ENCODE peak calls at places on chromosomes 7 and 10, in ten cellular contexts. X is BJ; R is brain microvascular endothelial cell; W is A549; Z is cardiac muscle cell; D is CD8-positive, alpha-beta memory T cell; J is skeletal muscle cell; O is tibial nerve; A is thyroid gland; U is fibroblast of mammary gland. N is an unnamed sample.
A peak's percentile ranks its signal among the peaks of the same experiment; 100 is the strongest.

GRCh38 chr7:115499966-115500365 is 530.6 kb downstream of the TFEC start:
- DNase-seq in D (no peak), U (no peak), A (no peak), Z (no peak), W (no peak), J (no peak), R (peak; percentile 10), X (no peak), O (no peak), N (no peak)

GRCh38 chr7:75881436-75882095 is 2.7 kb downstream of the RHBDD2 start:
- DNase-seq in U (no peak), O (no peak), X (no peak), J (no peak), Z (no peak), W (no peak), R (no peak), A (no peak), D (no peak), N (no peak)

GRCh38 chr7:147722119-147722518 is 868.4 kb upstream of the C7orf33 start:
- DNase-seq in U (no peak), O (no peak), X (no peak), R (no peak), J (no peak), Z (no peak), W (no peak), A (no peak), D (no peak), N (no peak)

GRCh38 chr7:75734586-75735047 is 4.1 kb downstream of the HIP1 start:
- DNase-seq in Z (peak; percentile 34), U (peak; percentile 63), A (no peak), W (peak; percentile 84), J (no peak), R (peak; percentile 73), X (no peak), O (no peak), D (no peak), N (no peak)

GRCh38 chr7:63047061-63047460 is 951.6 kb upstream of the ZNF722 start:
- DNase-seq in W (no peak), O (no peak), U (no peak), A (no peak), D (no peak), X (no peak), Z (no peak), R (no peak), J (no peak), N (no peak)

GRCh38 chr7:131629203-131629871 is 72.9 kb upstream of the PODXL start:
- DNase-seq in D (no peak), Z (no peak), A (no peak), O (no peak), R (peak; percentile 71), X (no peak), J (no peak), U (peak; percentile 51), W (peak; percentile 41), N (no peak)

GRCh38 chr7:76393116-76394031 is 16.1 kb downstream of the SSC4D start:
- DNase-seq in X (peak; percentile 57), Z (peak; percentile 94), W (peak; percentile 91), O (peak; percentile 83), J (no peak), A (peak; percentile 96), R (peak; percentile 76), D (peak; percentile 88), U (peak; percentile 80), N (peak; percentile 96)

GRCh38 chr10:36336315-36336714 is 694.2 kb upstream of the FZD8 start:
- DNase-seq in Z (no peak), O (no peak), W (no peak), R (no peak), A (no peak), U (peak; percentile 14), X (peak; percentile 10), D (no peak), J (no peak), N (no peak)

GRCh38 chr10:69223028-69223342 is 2.9 kb downstream of the HKDC1 start:
- DNase-seq in U (no peak), J (no peak), D (no peak), O (no peak), X (no peak), R (no peak), Z (no peak), A (no peak), W (no peak), N (no peak)

GRCh38 chr10:69220510-69220909 is 378 bp downstream of the HKDC1 start:
- DNase-seq in D (no peak), O (no peak), J (no peak), X (no peak), Z (no peak), U (no peak), W (peak; percentile 23), A (peak; percentile 41), R (no peak), N (no peak)

GRCh38 chr10:69224862-69225657 is 4.9 kb downstream of the HKDC1 start:
- DNase-seq in A (no peak), X (no peak), Z (no peak), D (no peak), O (no peak), J (no peak), W (no peak), R (no peak), U (peak; percentile 13), N (no peak)

GRCh38 chr10:69220041-69220451 is at the start of gene HKDC1:
- DNase-seq in D (no peak), U (no peak), X (no peak), A (peak; percentile 90), W (peak; percentile 69), J (no peak), R (no peak), O (no peak), Z (no peak), N (peak; percentile 62)

DNA sequence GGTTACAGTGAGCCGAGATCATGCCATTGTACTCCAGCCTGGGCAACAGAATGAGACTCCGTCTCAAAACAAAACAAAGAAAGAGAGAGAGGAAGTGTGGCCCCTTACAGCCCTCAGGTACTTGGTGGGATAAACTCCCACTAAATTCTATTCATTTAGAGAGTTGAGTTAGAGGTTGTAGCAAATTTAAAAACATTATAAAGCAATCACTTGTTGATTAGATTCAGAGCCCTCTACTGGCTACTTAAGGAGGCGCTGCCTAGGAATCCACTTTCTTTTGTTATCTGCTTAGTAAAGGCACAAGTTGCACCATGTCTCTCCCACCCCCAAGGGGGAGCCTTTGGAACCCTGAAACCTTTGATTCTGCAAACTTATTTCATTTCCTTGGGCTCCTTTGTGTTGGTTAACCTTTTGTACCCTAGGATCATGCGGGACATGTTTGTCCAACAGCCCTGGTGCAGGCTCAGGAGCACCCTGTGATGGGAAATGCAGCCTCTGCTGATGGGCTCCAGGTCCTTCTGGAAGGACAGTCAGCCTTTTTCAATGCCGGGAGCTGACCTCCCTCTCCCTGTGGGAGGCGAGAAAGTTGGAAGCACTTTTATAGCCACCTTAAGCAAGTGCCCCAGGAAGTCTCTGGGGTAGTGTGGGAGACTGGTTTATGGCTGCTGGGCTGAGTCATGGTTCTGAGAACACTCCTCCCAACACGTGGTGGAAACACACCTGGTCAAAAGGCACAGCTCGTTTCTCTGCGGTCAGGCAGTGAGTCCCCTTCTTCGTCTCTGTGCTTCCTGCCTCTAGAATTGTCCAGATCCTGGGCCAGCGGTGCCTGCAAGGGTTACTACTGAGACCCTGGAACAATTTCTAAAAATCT is 2.3 kb downstream of the HKDC1 start:
- DNase-seq in J (peak; percentile 38), U (peak; percentile 64), X (no peak), R (peak; percentile 59), W (peak; percentile 73), O (peak; percentile 54), D (peak; percentile 54), Z (peak; percentile 58), A (peak; percentile 70), N (no peak)
- H3K4me3 ChIP-seq in J (no peak overlapping the region), U (no peak overlapping the region), X (no peak overlapping the region), R (no peak overlapping the region), W (peak overlapping the region; percentile 55), O (no peak overlapping the region), D (peak overlapping the region; percentile 28), Z (no peak overlapping the region), A (no peak overlapping the region), N (peak overlapping the region; percentile 23)

GRCh38 chr10:121608669-121609190 is 10.5 kb upstream of the FGFR2 start:
- DNase-seq in R (no peak), J (no peak), W (peak; percentile 34), Z (peak; percentile 59), O (no peak), X (no peak), D (no peak), U (no peak), A (peak; percentile 61), N (peak; percentile 71)
- H3K4me3 ChIP-seq in R (no peak overlapping the region), J (peak overlapping the region; percentile 32), W (peak overlapping the region; percentile 27), Z (peak overlapping the region; percentile 4), O (no peak overlapping the region), X (no peak overlapping the region), D (no peak overlapping the region), U (no peak overlapping the region), A (no peak overlapping the region), N (peak overlapping the region; percentile 26)

DNA sequence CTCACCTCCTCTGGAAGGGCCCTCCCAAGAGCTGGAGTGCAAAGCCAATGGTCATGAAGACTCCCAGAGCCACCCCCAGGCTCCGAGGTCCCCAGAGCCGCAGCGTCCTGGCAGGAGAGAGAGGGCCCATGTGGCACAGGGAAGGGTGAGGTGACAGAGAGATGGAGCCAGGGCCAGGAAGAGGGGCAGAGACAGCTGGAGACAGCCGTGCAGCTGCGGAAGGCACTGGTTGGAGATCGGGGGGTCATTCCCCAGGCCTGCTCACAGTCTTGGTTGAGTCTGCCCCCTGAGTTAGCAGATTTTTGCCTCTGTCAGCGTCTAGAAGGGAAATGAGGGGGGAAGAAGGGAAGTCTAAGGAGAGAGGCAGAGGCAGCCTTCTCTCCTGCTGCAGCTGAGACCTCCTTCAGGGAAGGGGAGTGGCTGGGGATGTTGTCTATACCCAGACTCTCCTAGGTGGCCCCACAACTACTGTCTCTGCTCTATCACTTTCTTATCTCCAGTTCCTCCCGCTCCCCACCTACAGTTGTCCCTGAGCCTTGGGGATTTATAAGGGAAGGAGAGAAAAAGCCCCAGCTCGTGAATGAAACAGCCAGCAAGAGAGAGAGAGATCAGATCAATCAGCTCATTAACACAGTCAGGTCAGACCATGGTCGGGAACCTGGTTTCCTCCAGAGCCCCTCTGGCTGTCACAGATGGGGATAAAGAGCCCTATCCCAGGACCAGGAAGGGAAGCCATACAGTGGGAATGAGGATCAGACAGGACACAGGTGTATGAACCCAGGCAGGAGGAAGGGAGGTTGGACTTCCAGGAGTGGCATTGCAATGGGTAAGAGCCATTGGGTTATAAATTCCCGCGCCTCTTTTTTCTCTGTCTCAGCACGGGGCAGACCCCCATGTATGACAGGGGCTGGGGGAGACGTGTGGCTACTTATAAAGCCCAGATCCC is 1.2 kb downstream of the GAL3ST4 start:
- DNase-seq in U (no peak), O (no peak), Z (no peak), R (no peak), X (no peak), J (no peak), D (no peak), W (no peak), A (no peak), N (peak; percentile 43)
- H3K4me3 ChIP-seq in U (no peak overlapping the region), O (no peak overlapping the region), Z (peak overlapping the region; percentile 5), R (no peak overlapping the region), X (peak overlapping the region; percentile 42), J (peak overlapping the region; percentile 49), D (peak overlapping the region; percentile 82), W (no peak overlapping the region), A (no peak overlapping the region), N (no peak overlapping the region)

DNA sequence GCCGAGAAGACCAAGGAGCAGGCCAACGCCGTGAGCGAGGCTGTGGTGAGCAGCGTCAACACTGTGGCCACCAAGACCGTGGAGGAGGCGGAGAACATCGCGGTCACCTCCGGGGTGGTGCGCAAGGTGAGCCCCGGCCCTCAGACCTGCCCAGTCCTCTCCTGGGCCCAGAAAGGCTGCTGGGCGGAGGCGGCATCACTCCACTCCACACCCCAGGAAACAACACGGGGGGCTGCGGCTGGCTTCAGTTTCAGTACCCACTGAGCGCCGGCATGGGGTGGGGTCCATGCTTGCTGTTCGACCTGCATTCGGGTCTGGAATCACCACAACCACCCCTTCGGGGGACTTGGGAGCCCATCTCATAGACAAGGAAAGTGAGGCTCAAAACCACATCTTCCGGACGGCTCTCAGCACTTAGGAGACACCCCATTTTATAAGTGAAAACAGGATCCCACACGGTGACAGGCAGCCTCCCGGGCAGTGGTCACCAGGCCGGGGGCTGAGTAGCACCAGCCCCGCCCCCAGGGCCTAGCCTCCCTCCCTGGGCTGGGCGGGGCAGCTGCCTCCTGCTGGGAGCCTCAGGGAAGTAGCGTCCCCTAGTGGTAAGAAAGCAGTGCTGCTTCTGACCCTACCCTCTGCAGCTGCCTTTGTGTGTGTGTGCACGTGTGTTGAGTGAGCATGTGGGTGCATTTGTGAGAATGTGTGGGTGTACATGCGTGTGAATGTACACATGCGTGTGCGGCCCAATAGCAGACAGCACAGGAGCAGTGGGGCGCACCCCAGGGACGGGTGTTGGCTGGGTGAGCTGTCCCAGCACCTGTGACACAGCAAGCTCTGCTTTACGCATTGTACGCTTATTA is 1.8 kb downstream of the SNCG start:
- DNase-seq in J (no peak), U (peak; percentile 78), W (peak; percentile 84), R (peak; percentile 39), O (no peak), Z (peak; percentile 85), X (no peak), A (peak; percentile 27), D (no peak), N (peak; percentile 70)
- H3K4me3 ChIP-seq in J (no peak overlapping the region), U (no peak overlapping the region), W (no peak overlapping the region), R (no peak overlapping the region), O (no peak overlapping the region), Z (no peak overlapping the region), X (no peak overlapping the region), A (no peak overlapping the region), D (no peak overlapping the region), N (no peak overlapping the region)